ENCODE peak calls at places on chromosomes 4 and X, in eight cellular contexts. B is tibial nerve; J is fibroblast of lung; Y is tibial artery; V is CD4-positive, alpha-beta memory T cell; F is OCI-LY7; T is upper lobe of left lung; M is body of pancreas. X is an unnamed sample.

GRCh38 chr4:90127706-90128345 is 632 bp downstream of the CCSER1 start:
- DNase-seq in Y (no peak), V (no peak), F (no peak), T (peak; percentile 27), M (peak; percentile 54), B (no peak), J (no peak), X (no peak)

GRCh38 chrX:72526534-72527508 is 45.8 kb downstream of the HDAC8 start:
- DNase-seq in B (no peak), M (no peak), T (peak; percentile 33), V (no peak), F (no peak), J (no peak), Y (no peak), X (no peak)

GRCh38 chr4:104989363-104989762 is 157.3 kb upstream of the TET2 start:
- DNase-seq in T (no peak), F (no peak), J (peak; percentile 33), B (no peak), Y (no peak), M (no peak), V (no peak), X (no peak)

GRCh38 chr4:114108869-114109268 is 129.4 kb upstream of the ARSJ start:
- DNase-seq in Y (no peak), B (no peak), F (no peak), V (no peak), J (peak; percentile 11), M (no peak), T (no peak), X (no peak)

GRCh38 chrX:2629316-2630168 is 61.6 kb upstream of the CD99 start:
- DNase-seq in T (no peak), M (no peak), J (no peak), F (peak; percentile 94), B (no peak), V (peak; percentile 80), Y (no peak), X (peak; percentile 39)

GRCh38 chr4:112069110-112069509 is 76.1 kb upstream of the FAM241A start:
- DNase-seq in V (no peak), Y (no peak), J (no peak), T (no peak), F (no peak), B (no peak), M (no peak), X (no peak)

GRCh38 chr4:39689970-39690369 is 8.0 kb upstream of the UBE2K start:
- DNase-seq in V (no peak), B (no peak), F (no peak), M (no peak), Y (no peak), J (no peak), T (no peak), X (no peak)

GRCh38 chr4:94595880-94596483 is 144.2 kb downstream of the PDLIM5 start:
- DNase-seq in F (peak; percentile 42), M (no peak), B (no peak), T (no peak), J (peak; percentile 82), Y (no peak), V (peak; percentile 17), X (no peak)

GRCh38 chr4:52979821-52980590 is 117.9 kb downstream of the RASL11B start:
- DNase-seq in F (no peak), M (no peak), V (no peak), J (no peak), T (no peak), B (no peak), Y (no peak), X (no peak)

GRCh38 chr4:80362578-80363181 is 27.1 kb downstream of the CFAP299 start:
- DNase-seq in V (peak; percentile 26), B (no peak), J (peak; percentile 58), Y (no peak), T (no peak), M (no peak), F (peak; percentile 86), X (no peak)

GRCh38 chr4:189974056-189974455 is 33.4 kb downstream of the FRG1 start:
- DNase-seq in T (no peak), F (peak; percentile 24), V (no peak), J (peak; percentile 2), Y (no peak), B (no peak), M (no peak), X (no peak)

DNA sequence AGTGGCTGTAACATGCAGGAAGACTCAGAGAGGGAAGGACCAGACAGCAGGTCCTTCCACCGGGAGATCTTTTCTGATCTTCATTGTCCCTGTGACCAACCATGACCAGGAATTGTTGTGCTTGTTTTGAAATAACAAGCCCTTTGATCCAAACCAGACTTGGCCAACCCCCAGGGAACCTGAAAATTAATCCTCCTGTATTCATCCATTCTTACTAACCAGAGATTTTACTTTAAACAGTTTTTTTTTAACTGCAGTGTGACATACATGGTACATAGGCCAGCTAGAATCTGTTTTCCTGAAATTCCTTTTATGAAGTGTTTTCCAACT is 4.0 kb downstream of the WFS1 start:
- DNase-seq in J (no peak), M (no peak), V (no peak), Y (no peak), F (no peak), T (no peak), B (no peak), X (no peak)
- H3K4me1 ChIP-seq in J (peaks cover 36% of the 10 kb centered on the region), M (peaks cover 59% of the 10 kb centered on the region), V (peaks cover 20% of the 10 kb centered on the region), Y (peaks cover 62% of the 10 kb centered on the region), F (peaks cover 72% of the 10 kb centered on the region), T (peaks cover 87% of the 10 kb centered on the region), B (peaks cover 83% of the 10 kb centered on the region), X (peaks cover 39% of the 10 kb centered on the region)

GRCh38 chr4:1601852-1602525 is 82.1 kb downstream of the FAM53A start:
- DNase-seq in T (no peak), J (no peak), F (no peak), B (no peak), V (no peak), Y (no peak), M (no peak), X (no peak)

GRCh38 chr4:1604181-1604705 is 79.9 kb downstream of the FAM53A start:
- DNase-seq in T (no peak), M (no peak), F (no peak), J (no peak), V (no peak), B (no peak), Y (no peak), X (peak; percentile 50)

GRCh38 chr4:1601533-1601835 is 82.6 kb downstream of the FAM53A start:
- DNase-seq in J (no peak), B (no peak), Y (no peak), F (no peak), M (no peak), T (no peak), V (no peak), X (no peak)

GRCh38 chr4:1603413-1604135 is 80.5 kb downstream of the FAM53A start:
- DNase-seq in B (no peak), M (no peak), V (no peak), T (no peak), F (no peak), Y (no peak), J (no peak), X (no peak)

GRCh38 chr4:1602621-1603412 is 81.3 kb downstream of the FAM53A start:
- DNase-seq in Y (no peak), B (no peak), J (no peak), V (no peak), T (no peak), M (no peak), F (no peak), X (no peak)
- H3K4me1 ChIP-seq in Y (no peaks in the 10 kb centered on the region), B (peaks cover 14% of the 10 kb centered on the region), J (no peaks in the 10 kb centered on the region), V (peaks cover 36% of the 10 kb centered on the region), T (peaks cover 5% of the 10 kb centered on the region), M (no peaks in the 10 kb centered on the region), F (peaks cover 8% of the 10 kb centered on the region), X (peaks cover 6% of the 10 kb centered on the region)

GRCh38 chrX:12922600-12922919 is 16.1 kb downstream of the TLR8 start:
- DNase-seq in B (no peak), M (no peak), Y (no peak), V (no peak), F (no peak), T (no peak), J (no peak), X (no peak)
- H3K4me1 ChIP-seq in B (no peaks in the 10 kb centered on the region), M (no peaks in the 10 kb centered on the region), Y (no peaks in the 10 kb centered on the region), V (no peaks in the 10 kb centered on the region), F (no peaks in the 10 kb centered on the region), T (no peaks in the 10 kb centered on the region), J (no peaks in the 10 kb centered on the region), X (no peaks in the 10 kb centered on the region)

GRCh38 chrX:134671207-134671750 is 13.0 kb upstream of the PLAC1 start:
- DNase-seq in V (no peak), T (no peak), J (no peak), Y (no peak), B (no peak), F (no peak), M (no peak), X (no peak)

GRCh38 chrX:134670241-134670811 is 12.1 kb upstream of the PLAC1 start:
- DNase-seq in T (peak; percentile 68), V (no peak), J (peak; percentile 66), B (no peak), M (peak; percentile 63), F (no peak), Y (no peak), X (peak; percentile 98)

GRCh38 chrX:134672101-134672500 is 13.8 kb upstream of the PLAC1 start:
- DNase-seq in B (no peak), F (no peak), V (no peak), T (no peak), J (no peak), M (no peak), Y (no peak), X (no peak)

GRCh38 chrX:134676440-134676839 is 18.2 kb upstream of the PLAC1 start:
- DNase-seq in J (peak; percentile 57), M (no peak), Y (no peak), F (no peak), B (no peak), T (no peak), V (no peak), X (peak; percentile 73)

DNA sequence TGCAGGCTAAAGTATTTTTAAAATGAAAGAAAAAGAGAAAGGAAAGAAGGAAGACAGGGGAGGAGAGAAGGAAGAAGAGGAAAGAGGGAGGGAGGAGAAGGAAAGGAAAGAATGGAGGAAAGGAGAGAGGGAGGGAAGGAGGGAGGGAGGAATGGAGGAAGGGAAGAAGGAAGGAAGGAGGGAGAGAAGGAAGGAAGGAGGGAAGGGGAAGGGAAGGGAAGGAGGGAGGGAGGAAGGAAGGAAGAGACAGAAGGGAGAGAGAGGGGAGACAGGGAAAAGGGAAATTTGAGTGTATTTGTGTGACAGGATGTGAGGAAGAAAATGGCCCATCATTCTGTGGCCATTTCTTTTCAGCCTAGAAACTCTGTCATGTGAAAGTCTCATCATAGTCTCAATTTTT is 14.9 kb upstream of the PLAC1 start:
- DNase-seq in M (no peak), V (no peak), F (no peak), Y (no peak), B (no peak), T (no peak), J (no peak), X (no peak)
- H3K4me1 ChIP-seq in M (peaks cover 10% of the 10 kb centered on the region), V (no peaks in the 10 kb centered on the region), F (no peaks in the 10 kb centered on the region), Y (no peaks in the 10 kb centered on the region), B (peaks cover 4% of the 10 kb centered on the region), T (peaks cover 12% of the 10 kb centered on the region), J (peaks cover 18% of the 10 kb centered on the region), X (peaks cover 47% of the 10 kb centered on the region)

X was measured in PC-9.